ENCODE peak calls at places on chromosomes 6 and 20, in eight cellular contexts. D, O, J, W, A, Q, G and M are unnamed samples.

GRCh38 chr20:36470482-36471062 is 70.7 kb upstream of the MYL9 start:
- DNase-seq in A (no peak), O (no peak), G (no peak), Q (no peak), J (no peak), D (peak), W (no peak), M (no peak)

GRCh38 chr6:83231146-83231545 is 38.0 kb downstream of the RWDD2A start:
- DNase-seq in G (no peak), A (no peak), O (no peak), J (no peak), W (no peak), D (no peak), Q (no peak), M (no peak)

GRCh38 chr20:52219441-52219840 is 27.9 kb upstream of the ZFP64 start:
- DNase-seq in J (no peak), W (peak), D (no peak), A (no peak), Q (no peak), G (no peak), O (no peak), M (no peak)

GRCh38 chr20:11180186-11180585 is 506.4 kb upstream of the JAG1 start:
- DNase-seq in W (no peak), A (no peak), Q (no peak), D (no peak), J (no peak), O (no peak), G (no peak), M (no peak)

GRCh38 chr6:160734627-160735026 is 32.6 kb downstream of the PLG start:
- DNase-seq in J (no peak), D (no peak), Q (no peak), W (no peak), A (no peak), G (no peak), O (no peak), M (no peak)

GRCh38 chr6:93299622-93300021 is 119.7 kb downstream of the EPHA7 start:
- DNase-seq in D (no peak), O (no peak), A (no peak), G (no peak), J (no peak), Q (no peak), W (no peak), M (no peak)

GRCh38 chr6:54910326-54910952 is 63.9 kb downstream of the FAM83B start:
- DNase-seq in Q (no peak), J (no peak), W (no peak), G (no peak), A (no peak), O (no peak), D (no peak), M (no peak)

GRCh38 chr6:43268348-43268685 is 25.0 kb downstream of the TTBK1 start:
- DNase-seq in W (no peak), Q (no peak), G (no peak), O (no peak), A (peak), J (no peak), D (peak), M (peak)

GRCh38 chr6:130240232-130240631 is 17.5 kb upstream of the SAMD3 start:
- DNase-seq in Q (no peak), W (no peak), D (no peak), A (no peak), O (no peak), J (no peak), G (no peak), M (no peak)